ENCODE peak calls at places on chromosomes 12 and 14, in seven cellular contexts. I is Peyer's patch, S is ascending aorta, B is HFF-Myc, F is HL-60, N is fibroblast of pulmonary artery, T is AG09309. Z is an unnamed sample.

GRCh38 chr12:72256725-72257124 is 15.4 kb upstream of the TRHDE start:
- DNase-seq in I (no peak), N (no peak), T (no peak), S (no peak), B (no peak), F (no peak), Z (no peak)

GRCh38 chr12:97637770-97638169 is 175.2 kb downstream of the RMST start:
- DNase-seq in I (no peak), T (no peak), N (no peak), B (no peak), F (no peak), S (no peak), Z (no peak)

GRCh38 chr12:22409071-22409951 is 74.8 kb upstream of the ST8SIA1 start:
- DNase-seq in B (no peak), N (no peak), F (no peak), I (peak), S (no peak), T (no peak), Z (no peak)

GRCh38 chr12:64010069-64010686 is 165.7 kb downstream of the SRGAP1 start:
- DNase-seq in N (peak), B (no peak), I (no peak), T (no peak), S (no peak), F (no peak), Z (peak)

GRCh38 chr12:122422769-122423257 is 344 bp upstream of the CLIP1 start:
- DNase-seq in N (peak), B (no peak), T (no peak), S (peak), I (peak), F (no peak), Z (peak)

GRCh38 chr14:76900406-76901085 is 74.3 kb downstream of the LRRC74A start:
- DNase-seq in I (no peak), F (no peak), S (no peak), N (no peak), T (no peak), B (no peak), Z (no peak)

GRCh38 chr12:75560167-75560566 is 48.8 kb upstream of the KRR1 start:
- DNase-seq in I (no peak), T (peak), F (no peak), N (peak), B (peak), S (no peak), Z (peak)

GRCh38 chr14:93056840-93057585 is 58.7 kb downstream of the ITPK1 start:
- DNase-seq in T (no peak), I (peak), B (no peak), S (no peak), N (no peak), F (no peak), Z (peak)

GRCh38 chr12:31029916-31030562 is 43.6 kb upstream of the DDX11 start:
- DNase-seq in B (no peak), F (no peak), S (peak), T (no peak), I (no peak), N (no peak), Z (no peak)

GRCh38 chr12:25249951-25250738 is 584 bp downstream of the KRAS start:
- DNase-seq in I (peak), S (peak), B (no peak), N (peak), T (no peak), F (peak), Z (no peak)

GRCh38 chr12:91616401-91616800 is 433.8 kb upstream of the DCN start:
- DNase-seq in T (no peak), F (no peak), B (no peak), S (no peak), N (no peak), I (no peak), Z (no peak)

GRCh38 chr12:95304673-95305198 is 87.1 kb downstream of the VEZT start:
- DNase-seq in T (no peak), S (no peak), B (no peak), I (no peak), F (no peak), N (peak), Z (peak)

GRCh38 chr14:44803239-44803905 is 158.4 kb downstream of the KLHL28 start:
- DNase-seq in T (peak), I (no peak), S (no peak), B (peak), F (peak), N (peak), Z (peak)

GRCh38 chr14:24408764-24409163 is 10.0 kb downstream of the NYNRIN start:
- DNase-seq in S (no peak), I (peak), T (no peak), B (no peak), F (peak), N (no peak), Z (no peak)

GRCh38 chr12:72511906-72512305 is 239.7 kb downstream of the TRHDE start:
- DNase-seq in F (no peak), S (no peak), N (peak), B (no peak), T (peak), I (no peak), Z (peak)

GRCh38 chr12:118983147-118983824 is 1.9 kb downstream of the SRRM4 start:
- DNase-seq in F (no peak), N (no peak), I (no peak), B (no peak), S (no peak), T (no peak), Z (no peak)
- H3K4me3 ChIP-seq in F (no peak), N (no peak), I (no peak), B (no peak), S (no peak), T (no peak), Z (no peak)

GRCh38 chr12:107522692-107523477 is 162.7 kb upstream of the PWP1 start:
- DNase-seq in I (no peak), S (no peak), B (no peak), N (no peak), F (no peak), T (no peak), Z (no peak)
- TF ChIP-seq CTCF in I (no peak), S (no peak), B (peak), N (peak), F (no peak), T (no peak), Z (peak)

GRCh38 chr14:97760050-97760449 is 962.9 kb downstream of the VRK1 start:
- DNase-seq in B (no peak), N (no peak), S (no peak), F (no peak), I (no peak), T (no peak), Z (no peak)
- H3K4me3 ChIP-seq in B (no peak), N (no peak), S (no peak), F (no peak), I (no peak), T (no peak), Z (no peak)

GRCh38 chr14:105929327-105930081 is 403.1 kb downstream of the TMEM121 start:
- DNase-seq in T (no peak), S (peak), B (no peak), N (no peak), I (peak), F (no peak), Z (no peak)

GRCh38 chr14:105935384-105935783 is 409.0 kb downstream of the TMEM121 start:
- DNase-seq in I (no peak), F (no peak), N (no peak), T (no peak), B (no peak), S (no peak), Z (no peak)

GRCh38 chr14:105933238-105933637 is 406.9 kb downstream of the TMEM121 start:
- DNase-seq in B (no peak), N (no peak), I (no peak), F (no peak), S (no peak), T (no peak), Z (no peak)

GRCh38 chr14:105930572-105930971 is 404.2 kb downstream of the TMEM121 start:
- DNase-seq in S (peak), T (no peak), F (no peak), B (no peak), N (no peak), I (no peak), Z (no peak)

GRCh38 chr14:105931808-105932483 is 405.6 kb downstream of the TMEM121 start:
- DNase-seq in S (no peak), N (no peak), T (no peak), B (no peak), I (peak), F (no peak), Z (no peak)
- TF ChIP-seq CTCF in S (no peak), N (no peak), T (no peak), B (no peak), I (no peak), F (no peak), Z (no peak)

GRCh38 chr12:88424791-88425730 is 155.2 kb downstream of the KITLG start:
- DNase-seq in I (no peak), S (no peak), T (no peak), F (no peak), B (no peak), N (no peak), Z (no peak)
- H3K4me3 ChIP-seq in I (no peak), S (no peak), T (no peak), F (no peak), B (no peak), N (no peak), Z (no peak)

GRCh38 chr14:34874386-34875030 is 652 bp downstream of the BAZ1A start:
- DNase-seq in S (peak), N (peak), F (peak), I (peak), T (no peak), B (no peak), Z (peak)

GRCh38 chr14:34873591-34874385 is 1.4 kb downstream of the BAZ1A start:
- DNase-seq in I (peak), T (no peak), N (peak), B (peak), S (peak), F (peak), Z (peak)

GRCh38 chr14:34872822-34873590 is 2.2 kb downstream of the BAZ1A start:
- DNase-seq in I (no peak), T (no peak), S (no peak), B (no peak), N (peak), F (no peak), Z (peak)

GRCh38 chr14:34875031-34875922 is at the start of gene BAZ1A:
- DNase-seq in N (peak), F (peak), I (peak), T (peak), B (peak), S (peak), Z (peak)
- TF ChIP-seq CTCF in N (peak), F (no peak), I (no peak), T (peak), B (no peak), S (peak), Z (no peak)

GRCh38 chr14:64508215-64508776 is 3.7 kb downstream of the ZBTB1 start:
- DNase-seq in S (no peak), I (no peak), N (no peak), F (no peak), B (no peak), T (no peak), Z (no peak)
- H3K4me3 ChIP-seq in S (no peak), I (no peak), N (no peak), F (no peak), B (no peak), T (no peak), Z (no peak)

GRCh38 chr14:55689971-55690871 is 110.2 kb downstream of the KTN1 start:
- DNase-seq in S (no peak), I (no peak), B (no peak), T (no peak), F (peak), N (no peak), Z (peak)
- TF ChIP-seq CTCF in S (no peak), I (no peak), B (no peak), T (no peak), F (no peak), N (no peak), Z (no peak)

DNA sequence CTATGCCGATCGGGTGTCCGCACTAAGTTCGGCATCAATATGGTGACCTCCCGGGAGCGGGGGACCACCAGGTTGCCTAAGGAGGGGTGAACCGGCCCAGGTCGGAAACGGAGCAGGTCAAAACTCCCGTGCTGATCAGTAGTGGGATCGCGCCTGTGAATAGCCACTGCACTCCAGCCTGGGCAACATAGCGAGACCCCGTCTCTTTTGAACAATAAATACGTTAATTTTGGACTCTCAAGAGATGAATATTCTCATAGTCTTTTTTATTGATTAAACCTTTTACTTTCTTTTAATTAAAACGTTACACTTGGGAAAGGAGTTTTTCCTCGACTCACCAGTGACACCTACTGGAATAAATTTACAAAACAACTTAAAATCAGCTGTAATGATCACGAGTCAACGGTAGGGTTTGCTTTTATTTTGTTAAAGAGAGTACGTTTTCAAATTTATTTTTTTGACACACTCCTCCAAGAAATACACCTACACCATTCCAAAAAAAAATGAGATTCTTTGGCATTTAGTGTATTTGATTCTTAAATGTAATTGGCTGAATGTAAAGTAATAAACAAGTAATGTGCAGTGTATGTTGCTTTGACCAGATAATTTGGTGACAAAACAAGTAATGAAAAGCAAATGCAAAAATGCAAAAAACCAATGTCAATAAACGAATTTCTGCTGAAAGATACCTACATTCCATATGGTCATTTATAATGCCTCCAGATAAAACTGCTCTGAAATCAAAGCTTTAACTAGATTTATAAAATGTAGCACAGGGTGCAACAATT is 687 bp upstream of the RPS29 start:
- DNase-seq in B (peak), N (peak), T (peak), I (peak), F (peak), S (no peak), Z (peak)
- H3K4me3 ChIP-seq in B (peak), N (peak), T (no peak), I (peak), F (peak), S (peak), Z (peak)

DNA sequence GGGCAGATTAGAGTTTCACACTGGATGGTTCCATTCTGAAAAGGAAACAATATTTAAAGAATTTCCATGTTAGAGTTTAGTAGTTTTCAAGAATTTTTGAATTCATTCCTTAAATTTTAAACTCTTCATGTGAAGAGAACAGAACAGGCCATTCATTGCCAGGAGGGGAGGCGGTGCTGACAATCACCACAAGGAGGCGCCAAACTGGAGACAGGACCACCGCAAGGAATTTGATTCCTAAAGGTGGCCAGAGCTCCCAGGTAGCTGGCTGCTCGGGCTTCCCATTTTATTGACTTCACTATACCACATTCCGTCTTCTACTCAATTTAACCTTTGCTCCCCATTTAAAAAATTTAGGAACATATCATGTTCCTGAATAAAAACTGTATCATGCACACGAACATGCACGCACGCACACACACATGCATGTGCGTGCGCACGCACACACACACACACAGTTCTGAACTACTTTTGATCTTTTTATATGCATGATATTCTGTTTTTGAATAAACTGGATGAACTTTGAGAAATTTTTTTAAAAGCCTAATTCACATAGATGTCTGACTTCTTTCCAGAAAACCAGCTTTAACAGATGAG is 101.2 kb downstream of the NELL2 start:
- DNase-seq in B (peak), F (peak), T (no peak), S (no peak), N (peak), I (peak), Z (no peak)
- TF ChIP-seq CTCF in B (peak), F (peak), T (peak), S (no peak), N (peak), I (peak), Z (peak)

Z was measured in fibroblast of villous mesenchyme.